ENCODE peak calls at places on chromosomes 6 and 20, in nine cellular contexts. K is CD8-positive, alpha-beta T cell; O is adrenal gland; J is tibial nerve; T is heart left ventricle; Q is astrocyte; I is OCI-LY7; P is heart right ventricle; X is cardiac muscle cell. V is an unnamed sample.

GRCh38 chr6:39090036-39090435 is 24.9 kb downstream of the SAYSD1 start:
- DNase-seq in T (no peak), I (no peak), J (no peak), X (no peak), Q (no peak), K (no peak), O (no peak), P (no peak), V (no peak)

GRCh38 chr6:110341671-110342304 is 16.4 kb downstream of the METTL24 start:
- DNase-seq in P (no peak), Q (no peak), K (no peak), O (no peak), I (peak; percentile 16), T (no peak), X (peak; percentile 70), J (no peak), V (no peak)

GRCh38 chr6:37024665-37025337 is 19.3 kb downstream of the FGD2 start:
- DNase-seq in P (no peak), K (no peak), O (peak; percentile 81), J (no peak), I (no peak), X (no peak), T (no peak), Q (no peak), V (no peak)

GRCh38 chr6:61649845-61650244 is 636.2 kb downstream of the KHDRBS2 start:
- DNase-seq in P (no peak), J (no peak), X (no peak), Q (no peak), K (no peak), O (no peak), I (no peak), T (no peak), V (no peak)

GRCh38 chr6:145688493-145688905 is 46.8 kb downstream of the EPM2A start:
- DNase-seq in I (no peak), J (no peak), T (no peak), X (no peak), Q (peak; percentile 71), O (no peak), P (no peak), K (no peak), V (no peak)

GRCh38 chr6:101543796-101544195 is 150.3 kb downstream of the GRIK2 start:
- DNase-seq in T (no peak), P (no peak), Q (no peak), O (no peak), J (no peak), K (no peak), X (no peak), I (no peak), V (no peak)

GRCh38 chr20:57566803-57567459 is 6.0 kb downstream of the PCK1 start:
- DNase-seq in T (no peak), O (no peak), J (no peak), I (no peak), X (no peak), P (no peak), K (no peak), Q (no peak), V (no peak)

GRCh38 chr6:84651583-84651982 is 112.8 kb downstream of the TBX18 start:
- DNase-seq in X (no peak), Q (peak; percentile 12), O (no peak), P (no peak), T (no peak), J (no peak), I (no peak), K (no peak), V (no peak)

GRCh38 chr20:34083137-34083536 is 28.9 kb downstream of the EIF2S2 start:
- DNase-seq in T (peak; percentile 90), I (no peak), J (peak; percentile 67), K (no peak), O (peak; percentile 96), Q (peak; percentile 98), X (peak; percentile 29), P (peak; percentile 84), V (peak; percentile 90)

GRCh38 chr6:1770435-1770843 is 160.7 kb downstream of the FOXC1 start:
- DNase-seq in Q (peak; percentile 70), T (no peak), P (no peak), O (no peak), I (no peak), X (no peak), J (no peak), K (peak; percentile 45), V (no peak)

GRCh38 chr6:68038815-68039408 is 596.2 kb upstream of the ADGRB3 start:
- DNase-seq in X (no peak), Q (no peak), J (no peak), I (no peak), K (no peak), T (no peak), O (no peak), P (no peak), V (peak; percentile 17)

GRCh38 chr6:82013561-82014275 is 233.8 kb downstream of the IBTK start:
- DNase-seq in K (no peak), Q (peak; percentile 61), J (peak; percentile 63), P (peak; percentile 20), T (peak; percentile 20), X (no peak), I (no peak), O (peak; percentile 61), V (no peak)

GRCh38 chr6:43125119-43125518 is 46.0 kb upstream of the SRF start:
- DNase-seq in I (no peak), X (peak; percentile 68), K (no peak), P (no peak), T (no peak), J (no peak), O (no peak), Q (peak; percentile 95), V (no peak)

GRCh38 chr6:43128926-43129325 is 42.1 kb upstream of the SRF start:
- DNase-seq in I (no peak), T (no peak), K (no peak), O (no peak), Q (no peak), X (no peak), J (no peak), P (no peak), V (no peak)

GRCh38 chr6:43127180-43127579 is 43.9 kb upstream of the SRF start:
- DNase-seq in I (no peak), Q (no peak), X (no peak), T (no peak), J (no peak), P (no peak), O (no peak), K (no peak), V (no peak)

GRCh38 chr6:43125555-43125954 is 45.5 kb upstream of the SRF start:
- DNase-seq in O (no peak), Q (no peak), X (no peak), J (no peak), T (no peak), I (no peak), P (no peak), K (no peak), V (no peak)

GRCh38 chr6:43129434-43130194 is 41.5 kb upstream of the SRF start:
- DNase-seq in I (peak; percentile 41), X (peak; percentile 47), J (no peak), O (peak; percentile 20), P (no peak), T (no peak), Q (no peak), K (no peak), V (no peak)
- TF ChIP-seq CTCF in I (peak; percentile 73), X (peak; percentile 75), J (peak; percentile 11), O (peak; percentile 2), P (peak; percentile 47), T (peak; percentile 55), Q (peak; percentile 60), K (no peak), V (peak; percentile 29)

GRCh38 chr6:152472325-152472724 is 164.8 kb downstream of the SYNE1 start:
- DNase-seq in O (no peak), K (no peak), I (no peak), Q (no peak), T (no peak), J (no peak), X (no peak), P (no peak), V (no peak)
- H3K4me3 ChIP-seq in O (no peak overlapping the region), K (no peak overlapping the region), I (no peak overlapping the region), Q (no peak overlapping the region), T (no peak overlapping the region), J (no peak overlapping the region), X (no peak overlapping the region), P (no peak overlapping the region), V (no peak overlapping the region)

DNA sequence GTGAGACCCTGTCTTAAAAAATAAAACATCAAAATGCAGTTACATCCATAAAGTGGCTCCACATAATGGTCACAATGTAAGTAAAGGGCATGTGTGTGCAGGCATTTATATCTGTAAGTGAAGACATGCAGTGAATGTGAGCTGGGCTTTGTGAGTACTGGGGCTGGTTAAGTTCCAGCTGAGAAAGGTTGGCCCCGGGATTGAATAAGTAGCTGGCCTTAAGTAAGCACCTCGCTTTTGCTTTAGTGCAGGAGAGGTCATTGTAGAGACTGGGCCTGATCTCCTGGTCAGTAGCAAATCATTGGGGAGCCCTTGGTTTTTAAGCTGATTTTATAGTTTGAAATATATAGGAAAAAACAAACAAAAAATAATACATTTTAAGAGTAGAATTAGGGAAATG is 8.1 kb downstream of the QKI start:
- DNase-seq in O (no peak), P (no peak), Q (no peak), J (no peak), I (no peak), T (no peak), K (no peak), X (no peak), V (no peak)
- H3K4me1 ChIP-seq in O (peaks cover 43% of the 10 kb centered on the region), P (peaks cover 98% of the 10 kb centered on the region), Q (peaks cover 44% of the 10 kb centered on the region), J (no peaks in the 10 kb centered on the region), I (peaks cover 4% of the 10 kb centered on the region), T (peaks cover 100% of the 10 kb centered on the region), K (peaks cover 22% of the 10 kb centered on the region), X (peaks cover 59% of the 10 kb centered on the region), V (peaks cover 99% of the 10 kb centered on the region)

GRCh38 chr6:139126255-139126654 is 8.6 kb upstream of the HECA start:
- DNase-seq in K (no peak), P (no peak), O (peak; percentile 49), Q (peak; percentile 83), T (no peak), I (no peak), X (no peak), J (peak; percentile 34), V (no peak)

GRCh38 chr6:139129284-139129683 is 5.6 kb upstream of the HECA start:
- DNase-seq in T (no peak), X (no peak), J (no peak), I (no peak), K (no peak), O (no peak), P (no peak), Q (peak; percentile 75), V (no peak)

GRCh38 chr6:139119553-139119952 is 15.3 kb upstream of the HECA start:
- DNase-seq in P (no peak), J (no peak), T (no peak), I (peak; percentile 35), X (no peak), O (no peak), Q (no peak), K (no peak), V (no peak)

DNA sequence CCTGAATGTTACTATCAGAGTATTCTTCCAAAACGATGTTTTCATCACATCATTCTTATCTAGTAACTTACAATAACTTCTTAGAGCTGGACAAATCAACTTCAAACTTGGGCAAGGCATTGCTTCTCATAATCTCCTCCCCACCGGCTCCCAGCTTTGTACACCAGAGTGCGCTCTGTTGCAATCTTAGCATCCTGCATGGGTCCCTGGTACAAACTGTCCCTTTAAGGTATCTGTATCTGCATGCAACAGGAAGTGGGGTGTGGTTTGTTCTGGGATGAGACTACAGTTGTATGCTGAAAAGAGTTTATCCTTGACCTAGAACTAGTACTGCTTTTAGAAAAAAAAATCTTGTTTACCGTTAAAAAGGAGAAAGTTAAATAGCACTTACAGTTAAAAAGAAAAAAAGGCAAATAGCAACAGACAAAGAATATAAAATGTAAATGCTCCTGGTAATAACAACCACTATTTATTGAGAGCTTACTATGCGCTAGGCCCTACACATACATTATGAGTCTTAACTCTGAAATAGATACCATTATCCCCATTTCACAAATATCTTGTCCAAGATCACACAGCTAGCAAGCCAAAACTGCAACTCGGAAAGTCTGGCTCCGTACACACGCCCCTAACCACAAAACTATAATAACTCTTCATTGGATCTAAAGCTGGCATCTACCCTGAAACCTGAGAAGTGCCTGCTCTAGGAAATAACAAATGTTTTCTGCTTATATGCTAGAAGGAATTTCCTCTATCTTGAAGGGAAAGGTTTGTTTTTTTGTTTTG is 9.8 kb upstream of the HECA start:
- DNase-seq in P (peak; percentile 66), J (peak; percentile 57), O (peak; percentile 81), Q (peak; percentile 55), X (peak; percentile 65), T (peak; percentile 60), I (peak; percentile 92), K (peak; percentile 72), V (peak; percentile 67)
- TF ChIP-seq CTCF in P (peak; percentile 66), J (no peak), O (no peak), Q (no peak), X (peak; percentile 70), T (peak; percentile 71), I (peak; percentile 98), K (peak; percentile 86), V (peak; percentile 28)

V was measured in left lung.